ENCODE peak calls at places on chromosomes 6 and 20, in five cellular contexts. One of them, this sample, is unnamed.

GRCh38 chr6:15905488-15906392 is 223.1 kb upstream of the MYLIP start:
- DNase-seq in pancreas: no peak
- DNase-seq in mammary epithelial cell: no peak
- DNase-seq in heart left ventricle: no peak
- DNase-seq in psoas muscle: no peak
- DNase-seq in this sample: no peak

GRCh38 chr6:79782775-79783174 is 151.6 kb downstream of the SH3BGRL2 start:
- DNase-seq in pancreas: no peak
- DNase-seq in mammary epithelial cell: no peak
- DNase-seq in heart left ventricle: no peak
- DNase-seq in psoas muscle: no peak
- DNase-seq in this sample: no peak

GRCh38 chr6:26520840-26521484 is 17.2 kb upstream of the HMGN4 start:
- DNase-seq in pancreas: peak; percentile 89
- DNase-seq in mammary epithelial cell: peak; percentile 79
- DNase-seq in heart left ventricle: peak; percentile 91
- DNase-seq in psoas muscle: peak; percentile 95
- DNase-seq in this sample: peak; percentile 93

GRCh38 chr20:31596831-31597482 is 8.1 kb upstream of the ID1 start:
- DNase-seq in pancreas: no peak
- DNase-seq in mammary epithelial cell: no peak
- DNase-seq in heart left ventricle: no peak
- DNase-seq in psoas muscle: no peak
- DNase-seq in this sample: peak; percentile 68

GRCh38 chr6:168560126-168560525 is 119.1 kb downstream of the SMOC2 start:
- DNase-seq in pancreas: no peak
- DNase-seq in mammary epithelial cell: no peak
- DNase-seq in heart left ventricle: no peak
- DNase-seq in psoas muscle: no peak
- DNase-seq in this sample: no peak

GRCh38 chr6:97059473-97059872 is 134.9 kb downstream of the KLHL32 start:
- DNase-seq in pancreas: no peak
- DNase-seq in mammary epithelial cell: peak; percentile 17
- DNase-seq in heart left ventricle: no peak
- DNase-seq in psoas muscle: no peak
- DNase-seq in this sample: no peak

GRCh38 chr6:6900566-6901204 is 207.1 kb upstream of the RREB1 start:
- DNase-seq in pancreas: no peak
- DNase-seq in mammary epithelial cell: no peak
- DNase-seq in heart left ventricle: no peak
- DNase-seq in psoas muscle: no peak
- DNase-seq in this sample: no peak

GRCh38 chr20:32480361-32481199 is 104.6 kb downstream of the NOL4L start:
- DNase-seq in pancreas: no peak
- DNase-seq in mammary epithelial cell: no peak
- DNase-seq in heart left ventricle: peak; percentile 19
- DNase-seq in psoas muscle: no peak
- DNase-seq in this sample: peak; percentile 48

GRCh38 chr20:37890643-37891042 is 12.3 kb upstream of the VSTM2L start:
- DNase-seq in pancreas: no peak
- DNase-seq in mammary epithelial cell: no peak
- DNase-seq in heart left ventricle: no peak
- DNase-seq in psoas muscle: no peak
- DNase-seq in this sample: no peak

GRCh38 chr20:63265891-63266515 is 6.6 kb upstream of the ARFGAP1 start:
- DNase-seq in pancreas: no peak
- DNase-seq in mammary epithelial cell: no peak
- DNase-seq in heart left ventricle: no peak
- DNase-seq in psoas muscle: no peak
- DNase-seq in this sample: no peak

GRCh38 chr20:38581013-38581412 is at the start of gene ADIG:
- DNase-seq in pancreas: peak; percentile 25
- DNase-seq in mammary epithelial cell: peak; percentile 53
- DNase-seq in heart left ventricle: peak; percentile 70
- DNase-seq in psoas muscle: peak; percentile 65
- DNase-seq in this sample: no peak

GRCh38 chr6:105603779-105604592 is 201.1 kb upstream of the PREP start:
- DNase-seq in pancreas: no peak
- DNase-seq in mammary epithelial cell: no peak
- DNase-seq in heart left ventricle: no peak
- DNase-seq in psoas muscle: no peak
- DNase-seq in this sample: no peak

GRCh38 chr6:166259296-166259977 is 48.8 kb downstream of the PRR18 start:
- DNase-seq in pancreas: no peak
- DNase-seq in mammary epithelial cell: no peak
- DNase-seq in heart left ventricle: no peak
- DNase-seq in psoas muscle: no peak
- DNase-seq in this sample: no peak

GRCh38 chr6:9851541-9852380 is 563.1 kb downstream of the TFAP2A start:
- DNase-seq in pancreas: no peak
- DNase-seq in mammary epithelial cell: peak; percentile 76
- DNase-seq in heart left ventricle: no peak
- DNase-seq in psoas muscle: no peak
- DNase-seq in this sample: peak; percentile 87

GRCh38 chr20:37758332-37758731 is 64.5 kb downstream of the CTNNBL1 start:
- DNase-seq in pancreas: no peak
- DNase-seq in mammary epithelial cell: no peak
- DNase-seq in heart left ventricle: no peak
- DNase-seq in psoas muscle: no peak
- DNase-seq in this sample: peak; percentile 82

GRCh38 chr6:115873901-115874300 is 186.8 kb downstream of the FRK start:
- DNase-seq in pancreas: no peak
- DNase-seq in mammary epithelial cell: no peak
- DNase-seq in heart left ventricle: no peak
- DNase-seq in psoas muscle: no peak
- DNase-seq in this sample: no peak

GRCh38 chr6:32175711-32176475 is at the start of gene AGPAT1:
- DNase-seq in pancreas: peak; percentile 98
- DNase-seq in mammary epithelial cell: peak; percentile 93
- DNase-seq in heart left ventricle: peak; percentile 99
- DNase-seq in psoas muscle: peak; percentile 98
- DNase-seq in this sample: peak; percentile 99

GRCh38 chr20:58705525-58705924 is 12.9 kb downstream of the NPEPL1 start:
- DNase-seq in pancreas: no peak
- DNase-seq in mammary epithelial cell: no peak
- DNase-seq in heart left ventricle: no peak
- DNase-seq in psoas muscle: peak; percentile 23
- DNase-seq in this sample: no peak

GRCh38 chr6:161850572-161850971 is 576.7 kb upstream of the AGPAT4 start:
- DNase-seq in pancreas: no peak
- DNase-seq in mammary epithelial cell: no peak
- DNase-seq in heart left ventricle: no peak
- DNase-seq in psoas muscle: no peak
- DNase-seq in this sample: no peak

GRCh38 chr20:16001286-16001685 is 572.0 kb downstream of the KIF16B start:
- DNase-seq in pancreas: no peak
- DNase-seq in mammary epithelial cell: no peak
- DNase-seq in heart left ventricle: no peak
- DNase-seq in psoas muscle: no peak
- DNase-seq in this sample: no peak

GRCh38 chr6:157763129-157763893 is 59.7 kb upstream of the SNX9 start:
- DNase-seq in pancreas: peak; percentile 99
- DNase-seq in mammary epithelial cell: peak; percentile 100
- DNase-seq in heart left ventricle: peak; percentile 67
- DNase-seq in psoas muscle: peak; percentile 69
- DNase-seq in this sample: peak; percentile 97

GRCh38 chr6:56334937-56335336 is 87.6 kb upstream of the COL21A1 start:
- DNase-seq in pancreas: no peak
- DNase-seq in mammary epithelial cell: peak; percentile 84
- DNase-seq in heart left ventricle: no peak
- DNase-seq in psoas muscle: no peak
- DNase-seq in this sample: no peak

GRCh38 chr6:119720160-119720559 is 370.6 kb upstream of the MAN1A1 start:
- DNase-seq in pancreas: no peak
- DNase-seq in mammary epithelial cell: no peak
- DNase-seq in heart left ventricle: no peak
- DNase-seq in psoas muscle: no peak
- DNase-seq in this sample: peak; percentile 51

GRCh38 chr6:160248538-160248937 is 10.1 kb downstream of the SLC22A2 start:
- DNase-seq in pancreas: no peak
- DNase-seq in mammary epithelial cell: peak; percentile 75
- DNase-seq in heart left ventricle: no peak
- DNase-seq in psoas muscle: no peak
- DNase-seq in this sample: no peak

GRCh38 chr20:37364927-37365272 is 19.0 kb downstream of the SRC start:
- DNase-seq in pancreas: no peak
- DNase-seq in mammary epithelial cell: no peak
- DNase-seq in heart left ventricle: no peak
- DNase-seq in psoas muscle: no peak
- DNase-seq in this sample: peak; percentile 36

GRCh38 chr6:56335733-56336132 is 88.4 kb upstream of the COL21A1 start:
- DNase-seq in pancreas: no peak
- DNase-seq in mammary epithelial cell: peak; percentile 93
- DNase-seq in heart left ventricle: no peak
- DNase-seq in psoas muscle: no peak
- DNase-seq in this sample: no peak

GRCh38 chr6:98824907-98825601 is 9.3 kb upstream of the POU3F2 start:
- DNase-seq in pancreas: no peak
- DNase-seq in mammary epithelial cell: no peak
- DNase-seq in heart left ventricle: no peak
- DNase-seq in psoas muscle: no peak
- DNase-seq in this sample: peak; percentile 74

GRCh38 chr6:127186889-127187288 is 68.4 kb downstream of the RSPO3 start:
- DNase-seq in pancreas: peak; percentile 11
- DNase-seq in mammary epithelial cell: peak; percentile 24
- DNase-seq in heart left ventricle: peak; percentile 64
- DNase-seq in psoas muscle: peak; percentile 86
- DNase-seq in this sample: peak; percentile 92

GRCh38 chr20:24938498-24938897 is 10.6 kb upstream of the CST7 start:
- DNase-seq in pancreas: no peak
- DNase-seq in mammary epithelial cell: no peak
- DNase-seq in heart left ventricle: no peak
- DNase-seq in psoas muscle: no peak
- DNase-seq in this sample: no peak

GRCh38 chr6:17417817-17418216 is 24.4 kb downstream of the CAP2 start:
- DNase-seq in pancreas: no peak
- DNase-seq in mammary epithelial cell: peak; percentile 38
- DNase-seq in heart left ventricle: no peak
- DNase-seq in psoas muscle: no peak
- DNase-seq in this sample: peak; percentile 91

GRCh38 chr20:17867119-17867518 is 101.5 kb downstream of the SNX5 start:
- DNase-seq in pancreas: no peak
- DNase-seq in mammary epithelial cell: no peak
- DNase-seq in heart left ventricle: no peak
- DNase-seq in psoas muscle: no peak
- DNase-seq in this sample: no peak

GRCh38 chr20:21262812-21263211 is 40.3 kb upstream of the XRN2 start:
- DNase-seq in pancreas: no peak
- DNase-seq in mammary epithelial cell: no peak
- DNase-seq in heart left ventricle: no peak
- DNase-seq in psoas muscle: no peak
- DNase-seq in this sample: no peak

GRCh38 chr6:49915035-49915434 is 48.7 kb upstream of the CRISP1 start:
- DNase-seq in pancreas: no peak
- DNase-seq in mammary epithelial cell: no peak
- DNase-seq in heart left ventricle: peak; percentile 67
- DNase-seq in psoas muscle: no peak
- DNase-seq in this sample: peak; percentile 77

DNA sequence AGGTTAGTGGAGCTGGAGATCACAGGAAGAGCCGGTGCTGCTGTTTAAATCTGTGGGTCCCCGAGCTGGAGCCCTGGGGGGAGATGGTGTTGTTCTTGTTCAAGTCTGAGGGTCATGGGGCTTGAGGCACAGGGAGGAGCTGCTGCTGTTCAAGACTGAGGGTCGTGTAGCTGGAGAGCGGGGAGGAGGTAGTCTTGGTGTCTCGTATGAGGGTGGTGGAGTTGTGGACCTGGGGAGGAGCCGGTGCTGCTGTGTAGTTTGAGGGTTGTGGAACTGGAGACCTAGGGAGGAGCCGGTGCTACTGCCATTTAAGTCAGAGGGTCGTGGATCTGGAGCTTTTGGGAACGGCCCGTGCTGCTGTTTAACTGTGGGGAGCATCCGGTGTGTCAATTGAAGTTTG is 112.2 kb upstream of the SULF2 start:
- DNase-seq in pancreas: no peak
- DNase-seq in mammary epithelial cell: no peak
- DNase-seq in heart left ventricle: no peak
- DNase-seq in psoas muscle: no peak
- DNase-seq in this sample: no peak
- H3K4me3 ChIP-seq in pancreas: no peak overlapping the region
- H3K4me3 ChIP-seq in mammary epithelial cell: no peak overlapping the region
- H3K4me3 ChIP-seq in heart left ventricle: no peak overlapping the region
- H3K4me3 ChIP-seq in psoas muscle: no peak overlapping the region
- H3K4me3 ChIP-seq in this sample: no peak overlapping the region

GRCh38 chr20:49039854-49040253 is 6.3 kb upstream of the CSE1L start:
- DNase-seq in pancreas: no peak
- DNase-seq in mammary epithelial cell: no peak
- DNase-seq in heart left ventricle: no peak
- DNase-seq in psoas muscle: no peak
- DNase-seq in this sample: peak; percentile 28
- H3K36me3 ChIP-seq in pancreas: no peaks in the 10 kb centered on the region
- H3K36me3 ChIP-seq in mammary epithelial cell: no peaks in the 10 kb centered on the region
- H3K36me3 ChIP-seq in heart left ventricle: peaks cover 13% of the 10 kb centered on the region
- H3K36me3 ChIP-seq in psoas muscle: peaks cover 19% of the 10 kb centered on the region
- H3K36me3 ChIP-seq in this sample: peaks cover 18% of the 10 kb centered on the region

DNA sequence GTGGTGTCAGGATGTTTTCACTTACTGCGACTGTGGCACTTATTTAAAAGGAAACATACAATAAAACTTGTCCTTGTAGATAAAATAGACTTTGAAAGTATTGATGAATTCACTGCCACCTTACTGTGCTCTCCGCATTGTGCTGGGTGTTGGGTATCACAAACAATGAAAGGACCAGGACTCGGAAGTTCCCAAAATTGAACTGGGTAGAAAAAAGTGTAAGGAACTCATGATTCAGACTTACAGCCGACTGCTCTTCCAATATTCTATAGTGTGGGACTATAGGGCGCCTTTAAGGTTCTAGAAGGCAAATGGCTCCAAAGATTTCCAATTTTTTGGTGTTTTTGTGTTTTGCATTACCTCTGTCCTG is 32.0 kb upstream of the ID4 start:
- DNase-seq in pancreas: no peak
- DNase-seq in mammary epithelial cell: no peak
- DNase-seq in heart left ventricle: no peak
- DNase-seq in psoas muscle: no peak
- DNase-seq in this sample: no peak
- H3K4me3 ChIP-seq in pancreas: peak overlapping the region; percentile 39
- H3K4me3 ChIP-seq in mammary epithelial cell: peak overlapping the region; percentile 56
- H3K4me3 ChIP-seq in heart left ventricle: peak overlapping the region; percentile 53
- H3K4me3 ChIP-seq in psoas muscle: peak overlapping the region; percentile 77
- H3K4me3 ChIP-seq in this sample: peak overlapping the region; percentile 82

GRCh38 chr6:72939029-72939428 is 286.3 kb downstream of the KHDC1L start:
- DNase-seq in pancreas: no peak
- DNase-seq in mammary epithelial cell: no peak
- DNase-seq in heart left ventricle: no peak
- DNase-seq in psoas muscle: peak; percentile 57
- DNase-seq in this sample: no peak

GRCh38 chr6:72941263-72941662 is 284.0 kb downstream of the KHDC1L start:
- DNase-seq in pancreas: no peak
- DNase-seq in mammary epithelial cell: no peak
- DNase-seq in heart left ventricle: no peak
- DNase-seq in psoas muscle: no peak
- DNase-seq in this sample: no peak

GRCh38 chr6:72938104-72938503 is 287.2 kb downstream of the KHDC1L start:
- DNase-seq in pancreas: no peak
- DNase-seq in mammary epithelial cell: no peak
- DNase-seq in heart left ventricle: no peak
- DNase-seq in psoas muscle: no peak
- DNase-seq in this sample: no peak

GRCh38 chr6:72941751-72942150 is 283.5 kb downstream of the KHDC1L start:
- DNase-seq in pancreas: no peak
- DNase-seq in mammary epithelial cell: no peak
- DNase-seq in heart left ventricle: no peak
- DNase-seq in psoas muscle: no peak
- DNase-seq in this sample: no peak

GRCh38 chr6:72940265-72940664 is 285.0 kb downstream of the KHDC1L start:
- DNase-seq in pancreas: no peak
- DNase-seq in mammary epithelial cell: peak; percentile 75
- DNase-seq in heart left ventricle: no peak
- DNase-seq in psoas muscle: no peak
- DNase-seq in this sample: no peak
- H3K36me3 ChIP-seq in pancreas: no peaks in the 10 kb centered on the region
- H3K36me3 ChIP-seq in mammary epithelial cell: no peaks in the 10 kb centered on the region
- H3K36me3 ChIP-seq in heart left ventricle: no peaks in the 10 kb centered on the region
- H3K36me3 ChIP-seq in psoas muscle: no peaks in the 10 kb centered on the region
- H3K36me3 ChIP-seq in this sample: no peaks in the 10 kb centered on the region

This sample was measured in endodermal cell.